ENCODE peak calls at places on chromosomes 11 and 22, in nine cellular contexts. J is sigmoid colon, K is gastrocnemius medialis, W is spleen, S is body of pancreas, R is IMR-90, D is A549, A is K562, U is right lobe of liver. H is an unnamed sample.

GRCh38 chr11:131491503-131491902 is 121.1 kb downstream of the NTM start:
- DNase-seq in J (no peak), K (no peak), W (no peak), S (no peak), R (peak; percentile 30), D (no peak), A (no peak), U (no peak), H (no peak)

GRCh38 chr22:35746248-35746647 is 28.6 kb downstream of the APOL5 start:
- DNase-seq in J (no peak), K (no peak), W (no peak), S (no peak), R (no peak), D (no peak), A (no peak), U (no peak), H (no peak)

GRCh38 chr11:13415201-13415600 is 47.8 kb downstream of the BTBD10 start:
- DNase-seq in J (no peak), K (no peak), W (peak; percentile 20), S (no peak), R (no peak), D (no peak), A (no peak), U (no peak), H (no peak)

GRCh38 chr22:30601464-30601863 is 5.5 kb upstream of the TCN2 start:
- DNase-seq in J (no peak), K (no peak), W (no peak), S (no peak), R (no peak), D (no peak), A (no peak), U (no peak), H (no peak)

GRCh38 chr11:123272565-123272964 is 77.5 kb upstream of the CLMP start:
- DNase-seq in J (no peak), K (no peak), W (no peak), S (no peak), R (no peak), D (no peak), A (no peak), U (no peak), H (no peak)

GRCh38 chr22:25137577-25138525 is 61.8 kb upstream of the CRYBB3 start:
- DNase-seq in J (peak; percentile 56), K (peak; percentile 46), W (no peak), S (peak; percentile 38), R (no peak), D (no peak), A (peak; percentile 48), U (no peak), H (no peak)

GRCh38 chr11:9075441-9076000 is 15.9 kb downstream of the SCUBE2 start:
- DNase-seq in J (no peak), K (no peak), W (no peak), S (no peak), R (no peak), D (no peak), A (no peak), U (no peak), H (no peak)

GRCh38 chr11:13963949-13964770 is 1.6 kb downstream of the SPON1 start:
- DNase-seq in J (no peak), K (no peak), W (no peak), S (no peak), R (no peak), D (no peak), A (no peak), U (peak; percentile 18), H (no peak)

GRCh38 chr11:9808943-9809342 is 145.1 kb downstream of the SWAP70 start:
- DNase-seq in J (no peak), K (no peak), W (no peak), S (no peak), R (no peak), D (no peak), A (no peak), U (no peak), H (no peak)

GRCh38 chr22:41966607-41967240 is 2.5 kb upstream of the SEPTIN3 start:
- DNase-seq in J (no peak), K (no peak), W (no peak), S (peak; percentile 53), R (peak; percentile 88), D (peak; percentile 78), A (peak; percentile 21), U (no peak), H (no peak)

GRCh38 chr11:84255483-84255882 is 969.3 kb upstream of the CCDC90B start:
- DNase-seq in J (no peak), K (no peak), W (no peak), S (no peak), R (no peak), D (no peak), A (no peak), U (no peak), H (no peak)

GRCh38 chr11:69808708-69809107 is 10.5 kb downstream of the FGF3 start:
- DNase-seq in J (no peak), K (no peak), W (no peak), S (no peak), R (peak; percentile 45), D (no peak), A (no peak), U (no peak), H (no peak)

GRCh38 chr11:71563401-71563800 is 2.0 kb upstream of the KRTAP5-10 start:
- DNase-seq in J (no peak), K (no peak), W (no peak), S (peak; percentile 31), R (peak; percentile 62), D (peak; percentile 68), A (peak; percentile 53), U (peak; percentile 43), H (no peak)

GRCh38 chr11:61349189-61349751 is 12.4 kb downstream of the CYB561A3 start:
- DNase-seq in J (no peak), K (no peak), W (peak; percentile 77), S (no peak), R (no peak), D (no peak), A (no peak), U (no peak), H (no peak)

GRCh38 chr11:61352038-61352437 is 9.6 kb downstream of the CYB561A3 start:
- DNase-seq in J (no peak), K (no peak), W (peak; percentile 1), S (no peak), R (no peak), D (no peak), A (no peak), U (no peak), H (no peak)

GRCh38 chr11:61350336-61350735 is 11.3 kb downstream of the CYB561A3 start:
- DNase-seq in J (no peak), K (no peak), W (no peak), S (no peak), R (no peak), D (no peak), A (no peak), U (no peak), H (no peak)

GRCh38 chr11:61349916-61350315 is 11.8 kb downstream of the CYB561A3 start:
- DNase-seq in J (no peak), K (no peak), W (peak; percentile 46), S (no peak), R (no peak), D (no peak), A (no peak), U (no peak), H (no peak)

GRCh38 chr11:61350803-61351202 is 10.9 kb downstream of the CYB561A3 start:
- DNase-seq in J (no peak), K (no peak), W (peak; percentile 52), S (no peak), R (no peak), D (no peak), A (no peak), U (no peak), H (no peak)
- H3K27ac ChIP-seq in J (no peak overlapping the region), K (no peak overlapping the region), W (peak overlapping the region; percentile 80), S (no peak overlapping the region), R (no peak overlapping the region), D (no peak overlapping the region), A (no peak overlapping the region), U (no peak overlapping the region), H (no peak overlapping the region)

GRCh38 chr11:58121101-58121500 is 4.2 kb downstream of the OR9I1 start:
- DNase-seq in J (no peak), K (no peak), W (no peak), S (no peak), R (peak; percentile 5), D (no peak), A (no peak), U (no peak), H (no peak)
- TF ChIP-seq POLR2A in J (no peak), K (no peak), W (no peak), S (no peak), R (no peak), D (no peak), A (no peak), U (no peak), H (no peak)

GRCh38 chr11:62536301-62536957 is 10.2 kb downstream of the AHNAK start:
- DNase-seq in J (peak; percentile 69), K (no peak), W (no peak), S (no peak), R (no peak), D (no peak), A (no peak), U (no peak), H (no peak)

GRCh38 chr11:62540804-62541671 is 5.6 kb downstream of the AHNAK start:
- DNase-seq in J (peak; percentile 75), K (peak; percentile 44), W (peak; percentile 84), S (no peak), R (peak; percentile 4), D (no peak), A (no peak), U (no peak), H (no peak)

GRCh38 chr11:62542111-62542745 is 4.4 kb downstream of the AHNAK start:
- DNase-seq in J (no peak), K (no peak), W (no peak), S (no peak), R (peak; percentile 23), D (no peak), A (no peak), U (no peak), H (no peak)

GRCh38 chr11:62538470-62539237 is 8.0 kb downstream of the AHNAK start:
- DNase-seq in J (no peak), K (no peak), W (no peak), S (no peak), R (no peak), D (no peak), A (no peak), U (no peak), H (no peak)

DNA sequence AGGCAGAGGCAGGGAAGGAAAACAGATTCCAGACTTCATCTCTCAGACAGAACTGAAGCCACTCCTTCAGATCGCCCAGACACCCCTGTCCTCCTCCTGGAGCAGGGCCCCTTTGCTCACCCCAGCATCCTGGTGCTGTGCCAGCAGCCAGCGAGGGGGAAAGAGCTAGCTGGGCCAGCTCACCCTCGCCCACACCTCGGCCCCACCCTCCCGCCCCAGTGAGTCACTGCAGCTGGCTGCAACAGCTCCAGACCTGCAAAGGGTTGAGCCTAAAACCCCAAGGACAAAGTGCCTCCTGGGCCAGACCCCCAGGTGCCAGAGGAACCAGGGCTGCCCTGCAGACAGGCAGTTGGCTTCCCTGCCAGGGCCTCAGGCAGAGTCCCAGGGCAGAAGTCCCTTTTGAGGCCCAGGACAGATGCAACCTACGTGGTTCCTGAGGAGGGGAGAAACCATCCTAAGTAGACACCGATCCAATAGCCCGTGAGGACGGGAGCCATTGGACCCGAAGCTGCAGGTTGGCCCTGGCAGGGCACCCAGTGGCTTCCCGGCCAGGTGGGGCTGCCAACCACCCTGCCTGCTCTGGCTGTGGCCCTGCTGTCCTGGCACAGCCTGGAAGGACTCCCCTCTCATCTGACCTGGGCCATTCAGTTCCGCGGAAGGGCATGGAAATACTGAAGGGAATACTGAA is 7.2 kb downstream of the AHNAK start:
- DNase-seq in J (peak; percentile 93), K (peak; percentile 74), W (no peak), S (peak; percentile 49), R (peak; percentile 93), D (peak; percentile 62), A (peak; percentile 41), U (peak; percentile 57), H (no peak)
- H3K27ac ChIP-seq in J (peak overlapping the region; percentile 100), K (peak overlapping the region; percentile 99), W (peak overlapping the region; percentile 93), S (peak overlapping the region; percentile 43), R (peak overlapping the region; percentile 57), D (peak overlapping the region; percentile 97), A (no peak overlapping the region), U (no peak overlapping the region), H (peak overlapping the region; percentile 99)

GRCh38 chr11:66545701-66546367 is at the start of gene ZDHHC24:
- DNase-seq in J (peak; percentile 99), K (peak; percentile 97), W (peak; percentile 98), S (peak; percentile 98), R (peak; percentile 95), D (peak; percentile 97), A (peak; percentile 98), U (peak; percentile 98), H (peak; percentile 81)
- TF ChIP-seq POLR2A in J (no peak), K (peak; percentile 75), W (peak; percentile 78), S (peak; percentile 76), R (peak; percentile 87), D (peak; percentile 71), A (peak; percentile 83), U (peak; percentile 85), H (no peak)

H was measured in esophagus squamous epithelium.